ENCODE peak calls at places on chromosomes 4 and X, in nine cellular contexts. I is endothelial cell, B is brain microvascular endothelial cell, A is bronchial epithelial cell, V is cardiac fibroblast, Z is fibroblast of mammary gland, K is cardiac muscle cell, O is mammary epithelial cell, G is thyroid gland. W is an unnamed sample.
A peak's percentile ranks its signal among the peaks of the same experiment; 100 is the strongest.

GRCh38 chr4:11471613-11472012 is 42.9 kb upstream of the HS3ST1 start:
- DNase-seq in K (no peak), G (no peak), O (no peak), B (no peak), Z (no peak), V (peak; percentile 29), I (no peak), A (peak; percentile 53), W (no peak)

GRCh38 chr4:88242144-88242543 is 42.2 kb downstream of the PPM1K start:
- DNase-seq in G (peak; percentile 12), K (no peak), A (no peak), Z (peak; percentile 3), O (no peak), B (no peak), V (no peak), I (no peak), W (no peak)

GRCh38 chrX:17440836-17441235 is 65.8 kb downstream of the NHS start:
- DNase-seq in K (no peak), Z (peak; percentile 12), V (no peak), A (no peak), G (no peak), B (no peak), I (no peak), O (no peak), W (no peak)

GRCh38 chr4:56146956-56147355 is 198.2 kb downstream of the CEP135 start:
- DNase-seq in A (no peak), O (no peak), G (no peak), B (no peak), Z (no peak), I (no peak), K (no peak), V (no peak), W (no peak)

GRCh38 chr4:70759126-70759525 is 37.4 kb downstream of the RUFY3 start:
- DNase-seq in I (no peak), B (peak; percentile 18), V (peak; percentile 51), K (no peak), Z (peak; percentile 38), G (no peak), A (no peak), O (peak; percentile 17), W (no peak)

GRCh38 chr4:176547005-176547404 is 227.2 kb downstream of the SPCS3 start:
- DNase-seq in B (peak; percentile 51), V (peak; percentile 50), O (no peak), I (no peak), K (no peak), G (no peak), A (no peak), Z (peak; percentile 84), W (no peak)

GRCh38 chr4:94304365-94304971 is 38.2 kb downstream of the HPGDS start:
- DNase-seq in I (peak; percentile 33), K (peak; percentile 56), O (peak; percentile 15), B (peak; percentile 47), Z (peak; percentile 45), A (peak; percentile 46), V (peak; percentile 71), G (no peak), W (no peak)

GRCh38 chr4:102610476-102610875 is 109.3 kb downstream of the NFKB1 start:
- DNase-seq in B (no peak), K (no peak), O (no peak), V (no peak), Z (no peak), G (no peak), A (no peak), I (no peak), W (peak; percentile 40)

GRCh38 chr4:25654971-25655963 is at the start of gene SLC34A2:
- DNase-seq in G (peak; percentile 70), B (no peak), I (peak; percentile 25), V (no peak), K (peak; percentile 52), Z (no peak), A (peak; percentile 29), O (no peak), W (peak; percentile 30)

GRCh38 chrX:32745323-32745722 is 466.0 kb downstream of the DMD start:
- DNase-seq in B (no peak), A (peak; percentile 23), V (no peak), Z (no peak), I (no peak), O (no peak), G (no peak), K (no peak), W (no peak)

GRCh38 chr4:38724507-38724808 is 58.3 kb downstream of the TLR10 start:
- DNase-seq in A (no peak), G (no peak), I (no peak), Z (no peak), O (no peak), V (no peak), K (no peak), B (no peak), W (no peak)

GRCh38 chrX:106177106-106177981 is 9.2 kb downstream of the PWWP3B start:
- DNase-seq in Z (peak; percentile 16), I (no peak), V (peak; percentile 18), K (peak; percentile 93), G (peak; percentile 88), O (no peak), A (peak; percentile 17), B (peak; percentile 61), W (peak; percentile 84)

GRCh38 chr4:5770051-5770450 is 59.0 kb downstream of the EVC start:
- DNase-seq in B (no peak), A (no peak), Z (no peak), O (no peak), I (no peak), V (no peak), K (no peak), G (no peak), W (no peak)

GRCh38 chr4:168051526-168051925 is 40.8 kb upstream of the ANXA10 start:
- DNase-seq in V (no peak), B (no peak), Z (no peak), G (no peak), O (no peak), K (no peak), A (peak; percentile 4), I (no peak), W (no peak)

GRCh38 chr4:168050002-168050401 is 42.3 kb upstream of the ANXA10 start:
- DNase-seq in A (no peak), G (no peak), Z (no peak), V (no peak), I (no peak), B (no peak), O (no peak), K (no peak), W (no peak)
- TF ChIP-seq CTCF in A (no peak), G (no peak), Z (no peak), V (no peak), I (no peak), B (no peak), O (no peak), K (no peak), W (no peak)

GRCh38 chr4:161702287-161702686 is 461.5 kb downstream of the FSTL5 start:
- DNase-seq in G (no peak), V (no peak), O (no peak), Z (no peak), I (no peak), A (no peak), K (no peak), B (no peak), W (no peak)
- TF ChIP-seq CTCF in G (no peak), V (no peak), O (peak; percentile 22), Z (no peak), I (no peak), A (no peak), K (no peak), B (peak; percentile 26), W (peak; percentile 37)

GRCh38 chr4:111847256-111848108 is 297.8 kb upstream of the FAM241A start:
- DNase-seq in A (no peak), K (no peak), I (no peak), V (no peak), G (no peak), Z (peak; percentile 21), B (no peak), O (no peak), W (no peak)
- TF ChIP-seq CTCF in A (no peak), K (no peak), I (peak; percentile 73), V (peak; percentile 14), G (no peak), Z (peak; percentile 37), B (peak; percentile 46), O (peak; percentile 16), W (peak; percentile 80)

GRCh38 chr4:116664198-116664597 is 421.2 kb downstream of the TRAM1L1 start:
- DNase-seq in G (no peak), O (no peak), Z (no peak), V (no peak), B (no peak), I (no peak), K (no peak), A (no peak), W (no peak)
- TF ChIP-seq CTCF in G (no peak), O (no peak), Z (no peak), V (no peak), B (no peak), I (no peak), K (no peak), A (no peak), W (no peak)

GRCh38 chrX:152913354-152913753 is 15.5 kb downstream of the ZNF185 start:
- DNase-seq in Z (no peak), I (no peak), G (no peak), B (no peak), K (no peak), O (no peak), A (no peak), V (no peak), W (no peak)
- TF ChIP-seq CTCF in Z (no peak), I (no peak), G (no peak), B (no peak), K (no peak), O (no peak), A (no peak), V (no peak), W (no peak)

GRCh38 chr4:786861-787300 is 39.0 kb downstream of the CPLX1 start:
- DNase-seq in K (no peak), I (no peak), B (no peak), G (no peak), O (no peak), Z (no peak), A (no peak), V (no peak), W (no peak)
- TF ChIP-seq CTCF in K (peak; percentile 20), I (no peak), B (peak; percentile 26), G (peak; percentile 24), O (no peak), Z (no peak), A (peak; percentile 23), V (peak; percentile 6), W (no peak)

GRCh38 chr4:54433686-54434085 is 204.6 kb downstream of the PDGFRA start:
- DNase-seq in A (peak; percentile 10), B (peak; percentile 24), G (no peak), O (peak; percentile 1), Z (peak; percentile 64), V (peak; percentile 66), K (no peak), I (peak; percentile 18), W (no peak)
- TF ChIP-seq CTCF in A (peak; percentile 16), B (peak; percentile 77), G (no peak), O (peak; percentile 55), Z (peak; percentile 68), V (peak; percentile 69), K (peak; percentile 56), I (peak; percentile 63), W (peak; percentile 32)

W was measured in glutamatergic neuron.